ENCODE peak calls at places on chromosomes 16 and 17, in ten cellular contexts. E, Q, J, K, V, W, I, L, O and A are unnamed samples.

GRCh38 chr17:16881239-16881924 is 90.5 kb downstream of the TNFRSF13B start:
- DNase-seq in E (no peak), Q (no peak), J (no peak), K (peak; percentile 72), V (no peak), W (no peak), I (no peak), L (no peak), O (no peak), A (no peak)

GRCh38 chr17:78360371-78361226 is 722 bp upstream of the SOCS3 start:
- DNase-seq in E (peak; percentile 93), Q (peak; percentile 92), J (peak; percentile 84), K (peak; percentile 98), V (peak; percentile 87), W (peak; percentile 98), I (peak; percentile 62), L (peak; percentile 90), O (peak; percentile 97), A (peak; percentile 87)

GRCh38 chr17:63436523-63437110 is 9.5 kb downstream of the CYB561 start:
- DNase-seq in E (no peak), Q (no peak), J (no peak), K (no peak), V (no peak), W (no peak), I (no peak), L (no peak), O (no peak), A (no peak)

GRCh38 chr16:46673320-46674013 is 15.5 kb downstream of the VPS35 start:
- DNase-seq in E (no peak), Q (peak; percentile 52), J (peak; percentile 25), K (no peak), V (peak; percentile 78), W (peak; percentile 36), I (no peak), L (peak; percentile 78), O (peak; percentile 31), A (peak; percentile 26)

GRCh38 chr16:16099320-16099719 is 124.0 kb downstream of the ABCC6 start:
- DNase-seq in E (no peak), Q (no peak), J (no peak), K (no peak), V (no peak), W (no peak), I (no peak), L (no peak), O (no peak), A (no peak)

GRCh38 chr17:77474292-77474988 is 333.7 kb downstream of the SEC14L1 start:
- DNase-seq in E (no peak), Q (no peak), J (no peak), K (no peak), V (no peak), W (no peak), I (no peak), L (no peak), O (no peak), A (no peak)

GRCh38 chr16:29663829-29664132 is 734 bp downstream of the SPN start:
- DNase-seq in E (no peak), Q (no peak), J (no peak), K (no peak), V (no peak), W (no peak), I (no peak), L (no peak), O (no peak), A (no peak)

GRCh38 chr17:73634629-73635028 is 9.6 kb downstream of the SDK2 start:
- DNase-seq in E (no peak), Q (no peak), J (peak; percentile 76), K (no peak), V (no peak), W (no peak), I (no peak), L (no peak), O (no peak), A (no peak)

GRCh38 chr16:86925067-86925791 is 346.9 kb downstream of the FOXL1 start:
- DNase-seq in E (no peak), Q (no peak), J (no peak), K (no peak), V (no peak), W (no peak), I (no peak), L (no peak), O (no peak), A (no peak)

GRCh38 chr16:27767971-27768591 is 218.1 kb downstream of the KATNIP start:
- DNase-seq in E (no peak), Q (no peak), J (no peak), K (no peak), V (no peak), W (no peak), I (no peak), L (no peak), O (no peak), A (no peak)

GRCh38 chr17:81476635-81477034 is 36.0 kb downstream of the ACTG1 start:
- DNase-seq in E (no peak), Q (no peak), J (no peak), K (no peak), V (no peak), W (no peak), I (no peak), L (no peak), O (no peak), A (no peak)

GRCh38 chr16:50081428-50082018 is 15.8 kb downstream of the HEATR3 start:
- DNase-seq in E (no peak), Q (no peak), J (no peak), K (peak; percentile 46), V (no peak), W (no peak), I (no peak), L (no peak), O (no peak), A (no peak)

GRCh38 chr16:3876695-3877094 is 3.8 kb downstream of the CREBBP start:
- DNase-seq in E (no peak), Q (no peak), J (no peak), K (no peak), V (no peak), W (no peak), I (no peak), L (no peak), O (no peak), A (no peak)

GRCh38 chr17:973053-973452 is 6.5 kb downstream of the NXN start:
- DNase-seq in E (no peak), Q (no peak), J (no peak), K (no peak), V (no peak), W (no peak), I (no peak), L (peak; percentile 77), O (no peak), A (no peak)

GRCh38 chr16:56950881-56951771 is 10.6 kb upstream of the CETP start:
- DNase-seq in E (no peak), Q (no peak), J (peak; percentile 25), K (no peak), V (peak; percentile 90), W (peak; percentile 68), I (no peak), L (peak; percentile 69), O (peak; percentile 61), A (peak; percentile 46)

GRCh38 chr17:19339341-19339815 is 23.1 kb downstream of the B9D1 start:
- DNase-seq in E (no peak), Q (no peak), J (no peak), K (peak; percentile 56), V (no peak), W (no peak), I (no peak), L (no peak), O (no peak), A (no peak)

GRCh38 chr16:65538945-65539344 is 417.1 kb upstream of the CDH11 start:
- DNase-seq in E (no peak), Q (no peak), J (no peak), K (no peak), V (no peak), W (no peak), I (no peak), L (no peak), O (no peak), A (no peak)

GRCh38 chr17:56594528-56595418 is 1.3 kb downstream of the NOG start:
- DNase-seq in E (no peak), Q (no peak), J (no peak), K (no peak), V (no peak), W (no peak), I (no peak), L (no peak), O (peak; percentile 24), A (peak; percentile 10)

GRCh38 chr16:79918916-79919315 is 318.4 kb upstream of the MAF start:
- DNase-seq in E (no peak), Q (no peak), J (no peak), K (no peak), V (no peak), W (no peak), I (no peak), L (no peak), O (no peak), A (no peak)

GRCh38 chr17:27634781-27635180 is 3.8 kb downstream of the LGALS9 start:
- DNase-seq in E (no peak), Q (no peak), J (no peak), K (no peak), V (no peak), W (no peak), I (no peak), L (no peak), O (no peak), A (no peak)

GRCh38 chr16:14302031-14302398 is 230.9 kb downstream of the MRTFB start:
- DNase-seq in E (no peak), Q (peak; percentile 65), J (no peak), K (peak; percentile 89), V (peak; percentile 84), W (no peak), I (no peak), L (peak; percentile 65), O (peak; percentile 74), A (no peak)

GRCh38 chr16:85090873-85091521 is 21.3 kb downstream of the CIBAR2 start:
- DNase-seq in E (no peak), Q (no peak), J (no peak), K (no peak), V (peak; percentile 30), W (no peak), I (no peak), L (no peak), O (no peak), A (no peak)

GRCh38 chr16:70749006-70749678 is 51.8 kb downstream of the VAC14 start:
- DNase-seq in E (no peak), Q (no peak), J (peak; percentile 20), K (no peak), V (no peak), W (no peak), I (no peak), L (peak; percentile 53), O (peak; percentile 88), A (no peak)

GRCh38 chr16:73000020-73000906 is 47.7 kb downstream of the ZFHX3 start:
- DNase-seq in E (peak; percentile 60), Q (peak; percentile 33), J (no peak), K (peak; percentile 89), V (no peak), W (no peak), I (no peak), L (peak; percentile 39), O (no peak), A (no peak)

GRCh38 chr17:80827646-80828643 is 163.7 kb upstream of the CHMP6 start:
- DNase-seq in E (no peak), Q (no peak), J (no peak), K (no peak), V (peak; percentile 39), W (no peak), I (no peak), L (no peak), O (no peak), A (no peak)

GRCh38 chr16:68857479-68857878 is 14.1 kb downstream of the TANGO6 start:
- DNase-seq in E (no peak), Q (no peak), J (no peak), K (no peak), V (no peak), W (no peak), I (no peak), L (no peak), O (no peak), A (no peak)

GRCh38 chr17:79788989-79789942 is 7.6 kb downstream of the CBX8 start:
- DNase-seq in E (no peak), Q (no peak), J (no peak), K (no peak), V (no peak), W (no peak), I (no peak), L (no peak), O (no peak), A (no peak)

GRCh38 chr16:53043462-53043861 is 9.2 kb downstream of the CHD9NB start:
- DNase-seq in E (no peak), Q (no peak), J (no peak), K (no peak), V (no peak), W (no peak), I (no peak), L (no peak), O (no peak), A (no peak)